ENCODE peak calls at places on chromosome 20, in six cellular contexts. D is neuronal stem cell, V is kidney, F is IMR-90, W is K562, S is SK-N-SH. E is an unnamed sample.

GRCh38 chr20:44736170-44737021 is 9.3 kb upstream of the KCNK15 start:
- DNase-seq in S (no peak), W (peak; percentile 74), V (peak; percentile 42), F (peak; percentile 74), D (peak; percentile 61), E (peak; percentile 80)

GRCh38 chr20:58550661-58551060 is 35.5 kb upstream of the APCDD1L start:
- DNase-seq in D (no peak), V (no peak), S (peak; percentile 60), W (peak; percentile 64), F (peak; percentile 97), E (peak; percentile 90)

GRCh38 chr20:15759546-15760216 is 813.6 kb downstream of the KIF16B start:
- DNase-seq in F (no peak), S (peak; percentile 2), D (no peak), V (no peak), W (no peak), E (peak; percentile 88)

GRCh38 chr20:62804632-62805364 is at the start of gene OGFR:
- DNase-seq in F (peak; percentile 38), V (peak; percentile 91), S (peak; percentile 96), W (peak; percentile 91), D (no peak), E (peak; percentile 89)

GRCh38 chr20:54323227-54323734 is 115.4 kb downstream of the PFDN4 start:
- DNase-seq in W (no peak), F (no peak), V (no peak), D (no peak), S (no peak), E (peak; percentile 70)

GRCh38 chr20:57428611-57429496 is 37.7 kb downstream of the RBM38 start:
- DNase-seq in S (no peak), W (no peak), F (no peak), D (no peak), V (no peak), E (no peak)

GRCh38 chr20:48858075-48858790 is 30.4 kb upstream of the PREX1 start:
- DNase-seq in D (no peak), F (no peak), S (no peak), W (peak; percentile 45), V (no peak), E (no peak)

GRCh38 chr20:64224344-64225165 is 31.0 kb upstream of the PCMTD2 start:
- DNase-seq in V (no peak), D (no peak), W (no peak), F (peak; percentile 97), S (no peak), E (peak; percentile 88)

GRCh38 chr20:8766868-8767390 is 302.0 kb upstream of the PLCB4 start:
- DNase-seq in F (no peak), V (no peak), S (no peak), D (no peak), W (no peak), E (peak; percentile 41)

GRCh38 chr20:46174469-46175126 is 56.5 kb downstream of the CD40 start:
- DNase-seq in S (peak; percentile 95), W (peak; percentile 81), D (peak; percentile 70), F (peak; percentile 22), V (no peak), E (peak; percentile 35)

GRCh38 chr20:18722381-18722780 is 91.2 kb upstream of the SCP2D1 start:
- DNase-seq in W (no peak), S (no peak), V (no peak), D (no peak), F (peak; percentile 13), E (no peak)

GRCh38 chr20:3074812-3075211 is 3.4 kb downstream of the OXT start:
- DNase-seq in S (no peak), F (no peak), D (no peak), W (no peak), V (no peak), E (no peak)

GRCh38 chr20:3072530-3073250 is 1.3 kb downstream of the OXT start:
- DNase-seq in D (no peak), V (peak; percentile 68), F (no peak), S (no peak), W (no peak), E (no peak)

GRCh38 chr20:3071266-3071609 is 182 bp upstream of the OXT start:
- DNase-seq in S (no peak), D (no peak), W (no peak), F (no peak), V (peak; percentile 67), E (no peak)

GRCh38 chr20:3068986-3069900 is 2.2 kb upstream of the OXT start:
- DNase-seq in V (peak; percentile 55), W (no peak), D (no peak), F (peak; percentile 36), S (no peak), E (peak; percentile 20)

DNA sequence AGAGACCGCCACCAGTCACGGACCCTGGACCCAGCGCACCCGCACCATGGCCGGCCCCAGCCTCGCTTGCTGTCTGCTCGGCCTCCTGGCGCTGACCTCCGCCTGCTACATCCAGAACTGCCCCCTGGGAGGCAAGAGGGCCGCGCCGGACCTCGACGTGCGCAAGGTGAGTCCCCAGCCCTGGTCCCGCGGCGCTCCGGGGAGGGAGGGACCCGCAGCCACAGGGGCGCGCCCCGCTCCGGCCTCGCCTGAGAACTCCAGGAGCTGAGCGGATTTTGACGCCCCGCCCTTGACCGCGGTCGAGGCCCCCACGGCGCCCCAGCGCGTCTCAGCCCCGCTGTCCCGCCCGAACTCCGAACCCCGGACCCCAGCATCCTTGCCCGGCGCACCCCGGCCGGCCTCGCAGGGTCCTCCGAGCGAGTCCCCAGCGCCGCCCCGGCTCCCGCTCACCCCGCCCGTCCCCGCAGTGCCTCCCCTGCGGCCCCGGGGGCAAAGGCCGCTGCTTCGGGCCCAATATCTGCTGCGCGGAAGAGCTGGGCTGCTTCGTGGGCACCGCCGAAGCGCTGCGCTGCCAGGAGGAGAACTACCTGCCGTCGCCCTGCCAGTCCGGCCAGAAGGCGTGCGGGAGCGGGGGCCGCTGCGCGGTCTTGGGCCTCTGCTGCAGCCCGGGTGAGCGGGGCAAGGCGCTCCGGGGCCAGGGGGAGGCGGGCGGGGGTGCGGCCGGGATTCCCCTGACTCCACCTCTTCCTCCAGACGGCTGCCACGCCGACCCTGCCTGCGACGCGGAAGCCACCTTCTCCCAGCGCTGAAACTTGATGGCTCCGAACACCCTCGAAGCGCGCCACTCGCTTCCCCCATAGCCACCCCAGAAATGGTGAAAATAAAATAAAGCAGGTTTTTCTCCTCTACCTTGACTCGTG is at the start of gene OXT:
- DNase-seq in F (no peak), W (no peak), V (peak; percentile 84), S (no peak), D (no peak), E (peak; percentile 56)
- H3K9ac ChIP-seq in F (no peak within 1 kb of the TSS), W (no peak within 1 kb of the TSS), V (no peak within 1 kb of the TSS), S (no peak within 1 kb of the TSS), D (peak within 1 kb of the TSS; percentile 35), E (peak within 1 kb of the TSS; percentile 34)

DNA sequence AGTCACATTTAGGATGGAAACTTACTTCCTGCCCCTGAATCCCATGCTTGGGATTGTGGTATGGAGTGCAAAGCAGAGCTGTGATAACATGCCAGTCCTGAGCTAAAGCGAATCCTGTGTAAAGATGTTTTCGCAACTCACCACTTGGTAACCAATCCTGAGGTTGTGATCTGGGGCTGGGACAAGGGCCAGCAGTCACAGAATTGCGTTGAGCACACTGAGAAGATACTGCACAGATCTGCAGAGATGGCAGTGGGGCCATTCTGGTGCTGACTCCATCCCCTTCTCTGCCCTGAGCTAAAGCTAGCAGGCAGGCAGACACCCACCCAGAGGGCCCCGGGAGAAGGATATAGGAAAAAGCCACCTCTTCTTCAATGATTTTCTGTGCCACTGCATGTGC is 108.4 kb downstream of the CHD6 start:
- DNase-seq in V (peak; percentile 45), D (no peak), S (no peak), W (no peak), F (peak; percentile 69), E (peak; percentile 59)
- H3K9ac ChIP-seq in V (no peak overlapping the region), D (no peak overlapping the region), S (no peak overlapping the region), W (no peak overlapping the region), F (no peak overlapping the region), E (no peak overlapping the region)

DNA sequence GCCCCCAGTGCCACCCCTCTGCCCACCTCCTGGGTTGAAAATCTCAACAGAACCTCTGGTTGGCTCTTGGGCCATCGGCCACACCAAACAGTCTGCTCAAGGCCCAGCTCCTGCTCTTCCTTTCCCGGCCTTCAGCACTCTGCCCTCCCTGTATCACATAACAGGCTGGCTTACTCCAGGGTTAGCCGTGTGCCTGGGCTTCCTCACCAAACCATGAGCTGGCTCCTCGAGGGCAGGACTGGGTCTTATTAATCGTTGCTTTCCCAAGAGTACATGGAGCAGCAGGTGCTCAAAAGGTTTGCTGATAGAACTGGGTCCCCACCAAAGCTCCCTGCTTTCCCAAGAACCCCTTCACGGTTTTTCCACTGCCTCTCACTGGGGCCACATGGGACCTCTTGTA is 12.7 kb upstream of the FAM83C start:
- DNase-seq in V (no peak), F (no peak), D (no peak), W (no peak), S (no peak), E (no peak)
- H3K9ac ChIP-seq in V (no peak overlapping the region), F (no peak overlapping the region), D (no peak overlapping the region), W (no peak overlapping the region), S (peak overlapping the region; percentile 55), E (peak overlapping the region; percentile 74)

GRCh38 chr20:33600414-33600813 is 61.7 kb upstream of the C20orf144 start:
- DNase-seq in F (no peak), V (no peak), S (no peak), D (no peak), W (no peak), E (no peak)
- H3K9ac ChIP-seq in F (no peak overlapping the region), V (no peak overlapping the region), S (no peak overlapping the region), D (no peak overlapping the region), W (no peak overlapping the region), E (no peak overlapping the region)

GRCh38 chr20:35306931-35307517 is 14.8 kb upstream of the FAM83C start:
- DNase-seq in F (peak; percentile 84), S (peak; percentile 71), W (peak; percentile 72), D (peak; percentile 36), V (no peak), E (peak; percentile 66)
- H3K9ac ChIP-seq in F (peak overlapping the region; percentile 19), S (peak overlapping the region; percentile 59), W (no peak overlapping the region), D (no peak overlapping the region), V (peak overlapping the region; percentile 10), E (peak overlapping the region; percentile 78)

GRCh38 chr20:33828326-33828834 is 17.2 kb downstream of the CHMP4B start:
- DNase-seq in D (no peak), F (no peak), V (no peak), S (no peak), W (no peak), E (no peak)
- H3K9ac ChIP-seq in D (no peak overlapping the region), F (no peak overlapping the region), V (no peak overlapping the region), S (no peak overlapping the region), W (no peak overlapping the region), E (no peak overlapping the region)

GRCh38 chr20:51565741-51566140 is 23.2 kb upstream of the NFATC2 start:
- DNase-seq in F (peak; percentile 32), S (no peak), W (no peak), D (no peak), V (no peak), E (peak; percentile 61)
- H3K9ac ChIP-seq in F (no peak overlapping the region), S (peak overlapping the region; percentile 30), W (no peak overlapping the region), D (no peak overlapping the region), V (no peak overlapping the region), E (peak overlapping the region; percentile 13)

GRCh38 chr20:50042370-50043313 is 59.9 kb downstream of the SNAI1 start:
- DNase-seq in F (no peak), W (no peak), D (no peak), S (no peak), V (no peak), E (no peak)

GRCh38 chr20:50041238-50041915 is 58.6 kb downstream of the SNAI1 start:
- DNase-seq in D (no peak), W (no peak), F (no peak), S (no peak), V (no peak), E (no peak)

GRCh38 chr20:50039706-50040431 is 57.1 kb downstream of the SNAI1 start:
- DNase-seq in V (no peak), D (no peak), S (peak; percentile 72), W (no peak), F (no peak), E (no peak)

GRCh38 chr20:50038574-50038991 is 55.8 kb downstream of the SNAI1 start:
- DNase-seq in F (no peak), W (no peak), D (no peak), V (no peak), S (no peak), E (no peak)

GRCh38 chr20:50040432-50041237 is 57.9 kb downstream of the SNAI1 start:
- DNase-seq in D (no peak), S (no peak), F (no peak), W (no peak), V (no peak), E (no peak)
- H3K9ac ChIP-seq in D (no peak overlapping the region), S (no peak overlapping the region), F (no peak overlapping the region), W (no peak overlapping the region), V (no peak overlapping the region), E (no peak overlapping the region)